ENCODE peak calls at places on chromosomes 16 and 17, in five cellular contexts. R is HEK293T; X is EL; H is CD4-positive, alpha-beta T cell; G is HuH-7. B is an unnamed sample.

GRCh38 chr16:80518436-80518835 is 22.4 kb upstream of the DYNLRB2 start:
- DNase-seq in H (peak), X (no peak), G (no peak), R (no peak), B (no peak)

GRCh38 chr16:50666658-50667496 is 14.2 kb downstream of the SNX20 start:
- DNase-seq in X (no peak), H (peak), G (no peak), R (no peak), B (no peak)

GRCh38 chr16:77336637-77337036 is 98.2 kb downstream of the ADAMTS18 start:
- DNase-seq in G (no peak), R (no peak), H (no peak), X (no peak), B (peak)

GRCh38 chr17:39701012-39701783 is 1.3 kb downstream of the ERBB2 start:
- DNase-seq in R (no peak), H (no peak), X (no peak), G (peak), B (no peak)

GRCh38 chr17:33751702-33752065 is 458.6 kb upstream of the ASIC2 start:
- DNase-seq in G (no peak), R (no peak), X (no peak), H (no peak), B (peak)

GRCh38 chr16:51228097-51228659 is 77.1 kb upstream of the SALL1 start:
- DNase-seq in G (no peak), R (no peak), H (no peak), X (no peak), B (no peak)

GRCh38 chr16:54964239-54964638 is 33.6 kb downstream of the IRX5 start:
- DNase-seq in R (no peak), X (no peak), G (no peak), H (no peak), B (no peak)

GRCh38 chr16:3364774-3365427 is 9.2 kb downstream of the OR2C1 start:
- DNase-seq in G (peak), H (peak), X (peak), R (peak), B (no peak)

GRCh38 chr17:74356640-74357465 is 4.8 kb downstream of the BTBD17 start:
- DNase-seq in R (no peak), H (no peak), G (no peak), X (no peak), B (no peak)

GRCh38 chr17:77237232-77238008 is 96.7 kb downstream of the SEC14L1 start:
- DNase-seq in H (no peak), R (no peak), X (no peak), G (no peak), B (no peak)

GRCh38 chr17:69560987-69561441 is 146.5 kb downstream of the MAP2K6 start:
- DNase-seq in G (no peak), H (no peak), X (peak), R (no peak), B (no peak)